ENCODE peak calls at places on chromosomes 5 and 9, in ten cellular contexts. One of them, this sample, is unnamed.

GRCh38 chr9:117729375-117729774 is 25.2 kb downstream of the TLR4 start:
- DNase-seq in KG1: no peak
- DNase-seq in stimulated activated CD8-positive, alpha-beta memory T cell treated with anti-CD3 and anti-CD28 coated beads, Interleukin-4, amount 100 ng/mL, for 24 hours: no peak
- DNase-seq in Calu3: no peak
- DNase-seq in fibroblast of pulmonary artery: no peak
- DNase-seq in BE2C: no peak
- DNase-seq in posterior vena cava: no peak
- DNase-seq in AG09319: no peak
- DNase-seq in activated T-helper 1 cell treated with anti-CD3 and anti-CD28 coated beads, Interleukin-12 subunit alpha, Interleukin-12 subunit beta, Interleukin-2, Interleukin-4 antibody, amounts not matched to agents 30 ng/mL and 10 ng/mL and 1 ng/mL, durations not matched to agents 14 hours and 24 hours and 36 hours: no peak
- DNase-seq in A549: no peak
- DNase-seq in this sample: no peak

GRCh38 chr5:1343931-1344901 is 683 bp downstream of the CLPTM1L start:
- DNase-seq in KG1: no peak
- DNase-seq in AG09319: no peak
- DNase-seq in A549: no peak
- DNase-seq in stimulated activated CD8-positive, alpha-beta memory T cell treated with anti-CD3 and anti-CD28 coated beads, Interleukin-4, amount 100 ng/mL, for 24 hours: no peak
- DNase-seq in posterior vena cava: no peak
- DNase-seq in BE2C: peak
- DNase-seq in fibroblast of pulmonary artery: peak
- DNase-seq in Calu3: peak
- DNase-seq in activated T-helper 1 cell treated with anti-CD3 and anti-CD28 coated beads, Interleukin-12 subunit alpha, Interleukin-12 subunit beta, Interleukin-2, Interleukin-4 antibody, amounts not matched to agents 30 ng/mL and 10 ng/mL and 1 ng/mL, durations not matched to agents 14 hours and 24 hours and 36 hours: peak
- DNase-seq in this sample: no peak

GRCh38 chr5:111983459-111983858 is 226.5 kb upstream of the NREP start:
- DNase-seq in A549: no peak
- DNase-seq in activated T-helper 1 cell treated with anti-CD3 and anti-CD28 coated beads, Interleukin-12 subunit alpha, Interleukin-12 subunit beta, Interleukin-2, Interleukin-4 antibody, amounts not matched to agents 30 ng/mL and 10 ng/mL and 1 ng/mL, durations not matched to agents 14 hours and 24 hours and 36 hours: no peak
- DNase-seq in AG09319: no peak
- DNase-seq in stimulated activated CD8-positive, alpha-beta memory T cell treated with anti-CD3 and anti-CD28 coated beads, Interleukin-4, amount 100 ng/mL, for 24 hours: no peak
- DNase-seq in BE2C: no peak
- DNase-seq in posterior vena cava: no peak
- DNase-seq in Calu3: no peak
- DNase-seq in fibroblast of pulmonary artery: no peak
- DNase-seq in KG1: no peak
- DNase-seq in this sample: no peak

GRCh38 chr9:129633207-129633606 is 7.2 kb downstream of the NTMT1 start:
- DNase-seq in fibroblast of pulmonary artery: no peak
- DNase-seq in AG09319: no peak
- DNase-seq in activated T-helper 1 cell treated with anti-CD3 and anti-CD28 coated beads, Interleukin-12 subunit alpha, Interleukin-12 subunit beta, Interleukin-2, Interleukin-4 antibody, amounts not matched to agents 30 ng/mL and 10 ng/mL and 1 ng/mL, durations not matched to agents 14 hours and 24 hours and 36 hours: no peak
- DNase-seq in posterior vena cava: no peak
- DNase-seq in stimulated activated CD8-positive, alpha-beta memory T cell treated with anti-CD3 and anti-CD28 coated beads, Interleukin-4, amount 100 ng/mL, for 24 hours: no peak
- DNase-seq in KG1: no peak
- DNase-seq in Calu3: no peak
- DNase-seq in A549: no peak
- DNase-seq in BE2C: no peak
- DNase-seq in this sample: no peak

GRCh38 chr9:34591091-34591910 is 1.8 kb upstream of the CNTFR start:
- DNase-seq in stimulated activated CD8-positive, alpha-beta memory T cell treated with anti-CD3 and anti-CD28 coated beads, Interleukin-4, amount 100 ng/mL, for 24 hours: peak
- DNase-seq in AG09319: peak
- DNase-seq in KG1: peak
- DNase-seq in posterior vena cava: peak
- DNase-seq in BE2C: peak
- DNase-seq in A549: peak
- DNase-seq in fibroblast of pulmonary artery: peak
- DNase-seq in Calu3: peak
- DNase-seq in activated T-helper 1 cell treated with anti-CD3 and anti-CD28 coated beads, Interleukin-12 subunit alpha, Interleukin-12 subunit beta, Interleukin-2, Interleukin-4 antibody, amounts not matched to agents 30 ng/mL and 10 ng/mL and 1 ng/mL, durations not matched to agents 14 hours and 24 hours and 36 hours: peak
- DNase-seq in this sample: peak

GRCh38 chr5:131186561-131187256 is 16.0 kb downstream of the LYRM7 start:
- DNase-seq in Calu3: no peak
- DNase-seq in activated T-helper 1 cell treated with anti-CD3 and anti-CD28 coated beads, Interleukin-12 subunit alpha, Interleukin-12 subunit beta, Interleukin-2, Interleukin-4 antibody, amounts not matched to agents 30 ng/mL and 10 ng/mL and 1 ng/mL, durations not matched to agents 14 hours and 24 hours and 36 hours: no peak
- DNase-seq in BE2C: no peak
- DNase-seq in fibroblast of pulmonary artery: no peak
- DNase-seq in KG1: no peak
- DNase-seq in posterior vena cava: no peak
- DNase-seq in stimulated activated CD8-positive, alpha-beta memory T cell treated with anti-CD3 and anti-CD28 coated beads, Interleukin-4, amount 100 ng/mL, for 24 hours: no peak
- DNase-seq in A549: peak
- DNase-seq in AG09319: no peak
- DNase-seq in this sample: peak

GRCh38 chr5:173883347-173883924 is 4.7 kb upstream of the CPEB4 start:
- DNase-seq in fibroblast of pulmonary artery: no peak
- DNase-seq in AG09319: no peak
- DNase-seq in Calu3: no peak
- DNase-seq in stimulated activated CD8-positive, alpha-beta memory T cell treated with anti-CD3 and anti-CD28 coated beads, Interleukin-4, amount 100 ng/mL, for 24 hours: no peak
- DNase-seq in KG1: no peak
- DNase-seq in posterior vena cava: no peak
- DNase-seq in BE2C: no peak
- DNase-seq in A549: no peak
- DNase-seq in activated T-helper 1 cell treated with anti-CD3 and anti-CD28 coated beads, Interleukin-12 subunit alpha, Interleukin-12 subunit beta, Interleukin-2, Interleukin-4 antibody, amounts not matched to agents 30 ng/mL and 10 ng/mL and 1 ng/mL, durations not matched to agents 14 hours and 24 hours and 36 hours: no peak
- DNase-seq in this sample: no peak

GRCh38 chr9:4262735-4263141 is 37.1 kb downstream of the GLIS3 start:
- DNase-seq in fibroblast of pulmonary artery: peak
- DNase-seq in AG09319: no peak
- DNase-seq in activated T-helper 1 cell treated with anti-CD3 and anti-CD28 coated beads, Interleukin-12 subunit alpha, Interleukin-12 subunit beta, Interleukin-2, Interleukin-4 antibody, amounts not matched to agents 30 ng/mL and 10 ng/mL and 1 ng/mL, durations not matched to agents 14 hours and 24 hours and 36 hours: no peak
- DNase-seq in stimulated activated CD8-positive, alpha-beta memory T cell treated with anti-CD3 and anti-CD28 coated beads, Interleukin-4, amount 100 ng/mL, for 24 hours: no peak
- DNase-seq in A549: peak
- DNase-seq in BE2C: no peak
- DNase-seq in KG1: no peak
- DNase-seq in Calu3: peak
- DNase-seq in posterior vena cava: no peak
- DNase-seq in this sample: peak

GRCh38 chr9:7093040-7093439 is 335.3 kb downstream of the KDM4C start:
- DNase-seq in stimulated activated CD8-positive, alpha-beta memory T cell treated with anti-CD3 and anti-CD28 coated beads, Interleukin-4, amount 100 ng/mL, for 24 hours: no peak
- DNase-seq in A549: no peak
- DNase-seq in AG09319: no peak
- DNase-seq in KG1: no peak
- DNase-seq in posterior vena cava: no peak
- DNase-seq in BE2C: no peak
- DNase-seq in fibroblast of pulmonary artery: no peak
- DNase-seq in activated T-helper 1 cell treated with anti-CD3 and anti-CD28 coated beads, Interleukin-12 subunit alpha, Interleukin-12 subunit beta, Interleukin-2, Interleukin-4 antibody, amounts not matched to agents 30 ng/mL and 10 ng/mL and 1 ng/mL, durations not matched to agents 14 hours and 24 hours and 36 hours: no peak
- DNase-seq in Calu3: no peak
- DNase-seq in this sample: no peak

GRCh38 chr9:71127301-71127700 is 5.9 kb upstream of the TRPM3 start:
- DNase-seq in Calu3: no peak
- DNase-seq in AG09319: no peak
- DNase-seq in A549: no peak
- DNase-seq in KG1: no peak
- DNase-seq in posterior vena cava: no peak
- DNase-seq in BE2C: peak
- DNase-seq in fibroblast of pulmonary artery: no peak
- DNase-seq in stimulated activated CD8-positive, alpha-beta memory T cell treated with anti-CD3 and anti-CD28 coated beads, Interleukin-4, amount 100 ng/mL, for 24 hours: no peak
- DNase-seq in activated T-helper 1 cell treated with anti-CD3 and anti-CD28 coated beads, Interleukin-12 subunit alpha, Interleukin-12 subunit beta, Interleukin-2, Interleukin-4 antibody, amounts not matched to agents 30 ng/mL and 10 ng/mL and 1 ng/mL, durations not matched to agents 14 hours and 24 hours and 36 hours: no peak
- DNase-seq in this sample: no peak

GRCh38 chr9:84620338-84620737 is 49.2 kb upstream of the NTRK2 start:
- DNase-seq in fibroblast of pulmonary artery: no peak
- DNase-seq in activated T-helper 1 cell treated with anti-CD3 and anti-CD28 coated beads, Interleukin-12 subunit alpha, Interleukin-12 subunit beta, Interleukin-2, Interleukin-4 antibody, amounts not matched to agents 30 ng/mL and 10 ng/mL and 1 ng/mL, durations not matched to agents 14 hours and 24 hours and 36 hours: no peak
- DNase-seq in BE2C: no peak
- DNase-seq in A549: no peak
- DNase-seq in stimulated activated CD8-positive, alpha-beta memory T cell treated with anti-CD3 and anti-CD28 coated beads, Interleukin-4, amount 100 ng/mL, for 24 hours: no peak
- DNase-seq in AG09319: no peak
- DNase-seq in Calu3: no peak
- DNase-seq in KG1: no peak
- DNase-seq in posterior vena cava: no peak
- DNase-seq in this sample: no peak

GRCh38 chr5:112479418-112479817 is 60.3 kb upstream of the EPB41L4A start:
- DNase-seq in activated T-helper 1 cell treated with anti-CD3 and anti-CD28 coated beads, Interleukin-12 subunit alpha, Interleukin-12 subunit beta, Interleukin-2, Interleukin-4 antibody, amounts not matched to agents 30 ng/mL and 10 ng/mL and 1 ng/mL, durations not matched to agents 14 hours and 24 hours and 36 hours: no peak
- DNase-seq in Calu3: peak
- DNase-seq in A549: no peak
- DNase-seq in fibroblast of pulmonary artery: peak
- DNase-seq in BE2C: no peak
- DNase-seq in stimulated activated CD8-positive, alpha-beta memory T cell treated with anti-CD3 and anti-CD28 coated beads, Interleukin-4, amount 100 ng/mL, for 24 hours: no peak
- DNase-seq in AG09319: no peak
- DNase-seq in posterior vena cava: no peak
- DNase-seq in KG1: no peak
- DNase-seq in this sample: peak

GRCh38 chr9:77475641-77476473 is 172.3 kb downstream of the GNA14 start:
- DNase-seq in posterior vena cava: no peak
- DNase-seq in A549: no peak
- DNase-seq in KG1: no peak
- DNase-seq in stimulated activated CD8-positive, alpha-beta memory T cell treated with anti-CD3 and anti-CD28 coated beads, Interleukin-4, amount 100 ng/mL, for 24 hours: peak
- DNase-seq in AG09319: no peak
- DNase-seq in activated T-helper 1 cell treated with anti-CD3 and anti-CD28 coated beads, Interleukin-12 subunit alpha, Interleukin-12 subunit beta, Interleukin-2, Interleukin-4 antibody, amounts not matched to agents 30 ng/mL and 10 ng/mL and 1 ng/mL, durations not matched to agents 14 hours and 24 hours and 36 hours: peak
- DNase-seq in BE2C: no peak
- DNase-seq in Calu3: no peak
- DNase-seq in fibroblast of pulmonary artery: peak
- DNase-seq in this sample: no peak

This sample was measured in MCF 10A.